ENCODE peak calls at places on chromosomes 5 and 9, in seven cellular contexts. E, I, R, W, S, T and H are unnamed samples.

GRCh38 chr9:97788763-97789663 is 64.0 kb upstream of the FOXE1 start:
- DNase-seq in E (peak), S (no peak), W (no peak), R (no peak), T (no peak), I (peak), H (peak)

GRCh38 chr5:68345595-68345994 is 130.0 kb downstream of the PIK3R1 start:
- DNase-seq in E (no peak), S (no peak), W (no peak), R (no peak), I (no peak), T (no peak), H (no peak)

GRCh38 chr9:100466828-100467220 is 6.1 kb upstream of the TMEFF1 start:
- DNase-seq in I (no peak), E (no peak), R (no peak), S (no peak), T (no peak), W (no peak), H (no peak)

GRCh38 chr9:130563797-130564196 is 15.6 kb upstream of the FUBP3 start:
- DNase-seq in W (no peak), S (no peak), R (no peak), I (no peak), E (no peak), T (no peak), H (no peak)

GRCh38 chr5:148145916-148146315 is 22.4 kb upstream of the SPINK14 start:
- DNase-seq in T (no peak), R (no peak), I (no peak), S (peak), W (no peak), E (peak), H (peak)

GRCh38 chr5:160009591-160009989 is 651 bp downstream of the TTC1 start:
- DNase-seq in W (no peak), T (no peak), R (no peak), E (no peak), I (no peak), S (no peak), H (peak)

GRCh38 chr9:120481248-120481647 is 98.7 kb downstream of the CDK5RAP2 start:
- DNase-seq in W (no peak), S (no peak), T (no peak), E (no peak), I (no peak), R (no peak), H (peak)

GRCh38 chr9:133237271-133237731 is 28.3 kb upstream of the OBP2B start:
- DNase-seq in E (peak), S (no peak), I (no peak), T (peak), W (no peak), R (no peak), H (peak)

GRCh38 chr5:59790399-59791130 is 103.0 kb downstream of the PDE4D start:
- DNase-seq in E (peak), T (no peak), R (no peak), I (no peak), W (no peak), S (no peak), H (peak)

GRCh38 chr9:17578911-17579793 is at the start of gene SH3GL2:
- DNase-seq in I (no peak), T (peak), E (peak), S (peak), W (no peak), R (no peak), H (peak)